ENCODE peak calls at places on chromosomes 5 and 9, in eight cellular contexts. One of them, this sample, is unnamed.

GRCh38 chr9:92665836-92666235 is 4.1 kb downstream of the IPPK start:
- DNase-seq in BE2C: no peak
- DNase-seq in GM06990: no peak
- DNase-seq in D721Med: no peak
- DNase-seq in T-cell: no peak
- DNase-seq in stimulated activated CD4-positive, alpha-beta T cell treated with anti-CD3 and anti-CD28 coated beads, Interleukin-4, amount 100 ng/mL, for 4 hours: no peak
- DNase-seq in effector CD8-positive, alpha-beta T cell: no peak
- DNase-seq in ACHN: no peak
- DNase-seq in this sample: no peak

GRCh38 chr5:142576804-142577203 is 109.1 kb downstream of the FGF1 start:
- DNase-seq in D721Med: no peak
- DNase-seq in effector CD8-positive, alpha-beta T cell: no peak
- DNase-seq in T-cell: no peak
- DNase-seq in stimulated activated CD4-positive, alpha-beta T cell treated with anti-CD3 and anti-CD28 coated beads, Interleukin-4, amount 100 ng/mL, for 4 hours: no peak
- DNase-seq in GM06990: no peak
- DNase-seq in BE2C: no peak
- DNase-seq in ACHN: no peak
- DNase-seq in this sample: no peak

GRCh38 chr5:11239261-11239660 is 478.2 kb upstream of the DAP start:
- DNase-seq in D721Med: no peak
- DNase-seq in T-cell: no peak
- DNase-seq in stimulated activated CD4-positive, alpha-beta T cell treated with anti-CD3 and anti-CD28 coated beads, Interleukin-4, amount 100 ng/mL, for 4 hours: no peak
- DNase-seq in GM06990: no peak
- DNase-seq in BE2C: no peak
- DNase-seq in effector CD8-positive, alpha-beta T cell: no peak
- DNase-seq in ACHN: no peak
- DNase-seq in this sample: no peak

GRCh38 chr9:69004836-69005235 is 9.1 kb downstream of the PRKACG start:
- DNase-seq in GM06990: no peak
- DNase-seq in effector CD8-positive, alpha-beta T cell: no peak
- DNase-seq in T-cell: no peak
- DNase-seq in stimulated activated CD4-positive, alpha-beta T cell treated with anti-CD3 and anti-CD28 coated beads, Interleukin-4, amount 100 ng/mL, for 4 hours: no peak
- DNase-seq in D721Med: no peak
- DNase-seq in BE2C: no peak
- DNase-seq in ACHN: no peak
- DNase-seq in this sample: no peak

GRCh38 chr9:128629852-128630545 is 26.6 kb downstream of the DYNC2I2 start:
- DNase-seq in BE2C: no peak
- DNase-seq in effector CD8-positive, alpha-beta T cell: no peak
- DNase-seq in D721Med: no peak
- DNase-seq in GM06990: no peak
- DNase-seq in ACHN: no peak
- DNase-seq in T-cell: no peak
- DNase-seq in stimulated activated CD4-positive, alpha-beta T cell treated with anti-CD3 and anti-CD28 coated beads, Interleukin-4, amount 100 ng/mL, for 4 hours: no peak
- DNase-seq in this sample: no peak

GRCh38 chr9:74838351-74838750 is 49.4 kb downstream of the TRPM6 start:
- DNase-seq in T-cell: no peak
- DNase-seq in stimulated activated CD4-positive, alpha-beta T cell treated with anti-CD3 and anti-CD28 coated beads, Interleukin-4, amount 100 ng/mL, for 4 hours: no peak
- DNase-seq in BE2C: no peak
- DNase-seq in effector CD8-positive, alpha-beta T cell: no peak
- DNase-seq in GM06990: no peak
- DNase-seq in D721Med: no peak
- DNase-seq in ACHN: no peak
- DNase-seq in this sample: no peak

GRCh38 chr5:139473565-139473964 is 2.8 kb downstream of the SMIM33 start:
- DNase-seq in effector CD8-positive, alpha-beta T cell: no peak
- DNase-seq in stimulated activated CD4-positive, alpha-beta T cell treated with anti-CD3 and anti-CD28 coated beads, Interleukin-4, amount 100 ng/mL, for 4 hours: no peak
- DNase-seq in ACHN: no peak
- DNase-seq in GM06990: no peak
- DNase-seq in BE2C: no peak
- DNase-seq in D721Med: no peak
- DNase-seq in T-cell: no peak
- DNase-seq in this sample: no peak

GRCh38 chr5:127846884-127847283 is 143.7 kb downstream of the CCDC192 start:
- DNase-seq in BE2C: no peak
- DNase-seq in D721Med: no peak
- DNase-seq in effector CD8-positive, alpha-beta T cell: no peak
- DNase-seq in ACHN: no peak
- DNase-seq in GM06990: no peak
- DNase-seq in T-cell: no peak
- DNase-seq in stimulated activated CD4-positive, alpha-beta T cell treated with anti-CD3 and anti-CD28 coated beads, Interleukin-4, amount 100 ng/mL, for 4 hours: no peak
- DNase-seq in this sample: no peak

GRCh38 chr9:114047717-114048116 is 30.4 kb downstream of the AMBP start:
- DNase-seq in BE2C: peak
- DNase-seq in effector CD8-positive, alpha-beta T cell: no peak
- DNase-seq in T-cell: no peak
- DNase-seq in GM06990: no peak
- DNase-seq in stimulated activated CD4-positive, alpha-beta T cell treated with anti-CD3 and anti-CD28 coated beads, Interleukin-4, amount 100 ng/mL, for 4 hours: no peak
- DNase-seq in D721Med: no peak
- DNase-seq in ACHN: peak
- DNase-seq in this sample: no peak

GRCh38 chr5:10704949-10705621 is 55.9 kb downstream of the DAP start:
- DNase-seq in T-cell: no peak
- DNase-seq in ACHN: peak
- DNase-seq in stimulated activated CD4-positive, alpha-beta T cell treated with anti-CD3 and anti-CD28 coated beads, Interleukin-4, amount 100 ng/mL, for 4 hours: no peak
- DNase-seq in D721Med: no peak
- DNase-seq in BE2C: no peak
- DNase-seq in effector CD8-positive, alpha-beta T cell: no peak
- DNase-seq in GM06990: no peak
- DNase-seq in this sample: no peak

GRCh38 chr9:115058684-115059315 is 59.2 kb downstream of the TNC start:
- DNase-seq in BE2C: no peak
- DNase-seq in T-cell: no peak
- DNase-seq in stimulated activated CD4-positive, alpha-beta T cell treated with anti-CD3 and anti-CD28 coated beads, Interleukin-4, amount 100 ng/mL, for 4 hours: no peak
- DNase-seq in ACHN: no peak
- DNase-seq in effector CD8-positive, alpha-beta T cell: no peak
- DNase-seq in D721Med: no peak
- DNase-seq in GM06990: no peak
- DNase-seq in this sample: no peak

GRCh38 chr9:134945509-134946275 is 28.0 kb upstream of the FCN1 start:
- DNase-seq in GM06990: no peak
- DNase-seq in effector CD8-positive, alpha-beta T cell: no peak
- DNase-seq in ACHN: no peak
- DNase-seq in BE2C: no peak
- DNase-seq in T-cell: no peak
- DNase-seq in stimulated activated CD4-positive, alpha-beta T cell treated with anti-CD3 and anti-CD28 coated beads, Interleukin-4, amount 100 ng/mL, for 4 hours: no peak
- DNase-seq in D721Med: no peak
- DNase-seq in this sample: no peak

GRCh38 chr5:157915638-157916037 is 56.7 kb upstream of the CLINT1 start:
- DNase-seq in T-cell: no peak
- DNase-seq in effector CD8-positive, alpha-beta T cell: no peak
- DNase-seq in GM06990: no peak
- DNase-seq in stimulated activated CD4-positive, alpha-beta T cell treated with anti-CD3 and anti-CD28 coated beads, Interleukin-4, amount 100 ng/mL, for 4 hours: no peak
- DNase-seq in BE2C: peak
- DNase-seq in D721Med: no peak
- DNase-seq in ACHN: no peak
- DNase-seq in this sample: no peak

GRCh38 chr5:119792154-119792799 is 162.9 kb downstream of the FAM170A start:
- DNase-seq in D721Med: no peak
- DNase-seq in T-cell: no peak
- DNase-seq in BE2C: no peak
- DNase-seq in ACHN: no peak
- DNase-seq in GM06990: no peak
- DNase-seq in effector CD8-positive, alpha-beta T cell: no peak
- DNase-seq in stimulated activated CD4-positive, alpha-beta T cell treated with anti-CD3 and anti-CD28 coated beads, Interleukin-4, amount 100 ng/mL, for 4 hours: no peak
- DNase-seq in this sample: no peak

GRCh38 chr9:121557581-121558422 is 58.2 kb upstream of the GGTA1 start:
- DNase-seq in stimulated activated CD4-positive, alpha-beta T cell treated with anti-CD3 and anti-CD28 coated beads, Interleukin-4, amount 100 ng/mL, for 4 hours: no peak
- DNase-seq in D721Med: no peak
- DNase-seq in T-cell: no peak
- DNase-seq in BE2C: no peak
- DNase-seq in GM06990: peak
- DNase-seq in ACHN: peak
- DNase-seq in effector CD8-positive, alpha-beta T cell: no peak
- DNase-seq in this sample: no peak

GRCh38 chr5:38193015-38193581 is 65.3 kb upstream of the EGFLAM start:
- DNase-seq in effector CD8-positive, alpha-beta T cell: peak
- DNase-seq in BE2C: peak
- DNase-seq in D721Med: peak
- DNase-seq in ACHN: peak
- DNase-seq in GM06990: peak
- DNase-seq in stimulated activated CD4-positive, alpha-beta T cell treated with anti-CD3 and anti-CD28 coated beads, Interleukin-4, amount 100 ng/mL, for 4 hours: peak
- DNase-seq in T-cell: peak
- DNase-seq in this sample: peak

GRCh38 chr5:52690236-52690685 is 97.5 kb upstream of the ITGA1 start:
- DNase-seq in D721Med: no peak
- DNase-seq in GM06990: no peak
- DNase-seq in effector CD8-positive, alpha-beta T cell: no peak
- DNase-seq in T-cell: no peak
- DNase-seq in BE2C: no peak
- DNase-seq in stimulated activated CD4-positive, alpha-beta T cell treated with anti-CD3 and anti-CD28 coated beads, Interleukin-4, amount 100 ng/mL, for 4 hours: no peak
- DNase-seq in ACHN: no peak
- DNase-seq in this sample: no peak

GRCh38 chr9:128927731-128928411 is 7.1 kb downstream of the PHYHD1 start:
- DNase-seq in stimulated activated CD4-positive, alpha-beta T cell treated with anti-CD3 and anti-CD28 coated beads, Interleukin-4, amount 100 ng/mL, for 4 hours: peak
- DNase-seq in effector CD8-positive, alpha-beta T cell: peak
- DNase-seq in ACHN: peak
- DNase-seq in BE2C: peak
- DNase-seq in T-cell: peak
- DNase-seq in D721Med: peak
- DNase-seq in GM06990: no peak
- DNase-seq in this sample: peak

GRCh38 chr9:14343948-14344547 is 30.1 kb upstream of the NFIB start:
- DNase-seq in ACHN: no peak
- DNase-seq in D721Med: no peak
- DNase-seq in BE2C: no peak
- DNase-seq in effector CD8-positive, alpha-beta T cell: no peak
- DNase-seq in stimulated activated CD4-positive, alpha-beta T cell treated with anti-CD3 and anti-CD28 coated beads, Interleukin-4, amount 100 ng/mL, for 4 hours: no peak
- DNase-seq in GM06990: no peak
- DNase-seq in T-cell: no peak
- DNase-seq in this sample: no peak

GRCh38 chr5:171387255-171387969 is at the start of gene NPM1:
- DNase-seq in BE2C: peak
- DNase-seq in ACHN: peak
- DNase-seq in effector CD8-positive, alpha-beta T cell: peak
- DNase-seq in D721Med: peak
- DNase-seq in GM06990: peak
- DNase-seq in stimulated activated CD4-positive, alpha-beta T cell treated with anti-CD3 and anti-CD28 coated beads, Interleukin-4, amount 100 ng/mL, for 4 hours: peak
- DNase-seq in T-cell: peak
- DNase-seq in this sample: peak

GRCh38 chr9:114291886-114292590 is 30.9 kb upstream of the ORM1 start:
- DNase-seq in D721Med: no peak
- DNase-seq in BE2C: no peak
- DNase-seq in effector CD8-positive, alpha-beta T cell: no peak
- DNase-seq in ACHN: no peak
- DNase-seq in T-cell: no peak
- DNase-seq in GM06990: no peak
- DNase-seq in stimulated activated CD4-positive, alpha-beta T cell treated with anti-CD3 and anti-CD28 coated beads, Interleukin-4, amount 100 ng/mL, for 4 hours: no peak
- DNase-seq in this sample: no peak

GRCh38 chr5:146662229-146662628 is 146.2 kb upstream of the GPR151 start:
- DNase-seq in stimulated activated CD4-positive, alpha-beta T cell treated with anti-CD3 and anti-CD28 coated beads, Interleukin-4, amount 100 ng/mL, for 4 hours: no peak
- DNase-seq in D721Med: no peak
- DNase-seq in effector CD8-positive, alpha-beta T cell: no peak
- DNase-seq in ACHN: peak
- DNase-seq in GM06990: no peak
- DNase-seq in BE2C: no peak
- DNase-seq in T-cell: no peak
- DNase-seq in this sample: no peak

GRCh38 chr5:20276061-20276958 is 288.3 kb upstream of the CDH18 start:
- DNase-seq in D721Med: no peak
- DNase-seq in GM06990: no peak
- DNase-seq in stimulated activated CD4-positive, alpha-beta T cell treated with anti-CD3 and anti-CD28 coated beads, Interleukin-4, amount 100 ng/mL, for 4 hours: no peak
- DNase-seq in effector CD8-positive, alpha-beta T cell: no peak
- DNase-seq in ACHN: peak
- DNase-seq in T-cell: no peak
- DNase-seq in BE2C: no peak
- DNase-seq in this sample: no peak

GRCh38 chr9:30039712-30040111 is 2344.7 kb upstream of the ACO1 start:
- DNase-seq in stimulated activated CD4-positive, alpha-beta T cell treated with anti-CD3 and anti-CD28 coated beads, Interleukin-4, amount 100 ng/mL, for 4 hours: no peak
- DNase-seq in GM06990: no peak
- DNase-seq in D721Med: no peak
- DNase-seq in ACHN: peak
- DNase-seq in effector CD8-positive, alpha-beta T cell: no peak
- DNase-seq in T-cell: no peak
- DNase-seq in BE2C: no peak
- DNase-seq in this sample: no peak